ENCODE peak calls at places on chromosomes 1 and 21, in six cellular contexts. J is H9; B is CD8-positive, alpha-beta memory T cell; R is hepatocyte; H is pancreas; S is GM23248. N is an unnamed sample. For H3K4me1, the result is how much of the 10 kb centered on the place peaks cover.

GRCh38 chr1:145994391-145995120 is 1.8 kb downstream of the TXNIP start:
- DNase-seq in S (peak), H (peak), B (no peak), R (no peak), J (no peak), N (no peak)

GRCh38 chr1:29272171-29272907 is 36.0 kb downstream of the PTPRU start:
- DNase-seq in J (no peak), R (peak), H (no peak), B (no peak), S (no peak), N (no peak)

GRCh38 chr1:43797926-43798325 is 90.6 kb downstream of the ST3GAL3 start:
- DNase-seq in S (no peak), R (no peak), B (no peak), J (no peak), H (no peak), N (no peak)

GRCh38 chr21:46119565-46120271 is 21.8 kb downstream of the COL6A2 start:
- DNase-seq in B (no peak), S (no peak), H (no peak), J (peak), R (no peak), N (no peak)

GRCh38 chr21:44065428-44065827 is 41.8 kb upstream of the PWP2 start:
- DNase-seq in R (no peak), B (peak), H (no peak), S (no peak), J (no peak), N (no peak)

GRCh38 chr1:90707363-90707710 is 9.8 kb downstream of the BARHL2 start:
- DNase-seq in S (peak), R (peak), H (peak), B (no peak), J (peak), N (peak)

GRCh38 chr1:231969078-231969477 is 342.5 kb downstream of the DISC1 start:
- DNase-seq in B (no peak), J (no peak), R (no peak), H (no peak), S (no peak), N (no peak)

GRCh38 chr1:115771847-115772457 is 3.4 kb upstream of the CASQ2 start:
- DNase-seq in J (peak), R (peak), S (peak), B (no peak), H (peak), N (peak)

GRCh38 chr1:244349103-244349531 is 102.6 kb downstream of the ADSS2 start:
- DNase-seq in J (peak), B (no peak), S (peak), R (no peak), H (no peak), N (no peak)

GRCh38 chr1:5769760-5770159 is 222.5 kb downstream of the NPHP4 start:
- DNase-seq in H (no peak), J (no peak), B (no peak), S (no peak), R (no peak), N (no peak)

GRCh38 chr1:54453089-54453488 is 46.9 kb upstream of the SSBP3 start:
- DNase-seq in S (no peak), J (no peak), R (no peak), B (no peak), H (no peak), N (no peak)

GRCh38 chr1:54456921-54457529 is 50.8 kb upstream of the SSBP3 start:
- DNase-seq in H (no peak), R (no peak), B (no peak), S (peak), J (no peak), N (no peak)

GRCh38 chr1:54459140-54459539 is 52.9 kb upstream of the SSBP3 start:
- DNase-seq in B (no peak), S (no peak), J (no peak), H (no peak), R (no peak), N (no peak)

DNA sequence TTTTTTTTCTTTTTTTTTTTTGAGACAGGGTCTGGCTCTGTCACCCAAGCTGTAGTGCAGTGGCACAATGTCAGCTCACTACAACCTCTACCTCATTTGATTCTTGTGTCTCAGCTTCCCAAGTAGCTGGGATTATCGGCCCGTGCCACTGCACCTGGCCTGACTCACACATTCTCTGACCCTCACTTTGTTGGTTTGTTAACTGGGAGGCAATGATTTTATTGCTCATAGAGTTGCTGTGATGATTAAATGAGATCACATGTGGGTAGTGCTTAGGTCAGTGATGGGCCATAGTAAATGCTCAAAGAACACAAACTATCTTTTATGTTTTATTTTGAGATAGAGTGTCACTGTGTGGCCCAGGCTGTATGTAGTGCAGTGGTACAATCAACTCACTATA is 47.3 kb upstream of the SSBP3 start:
- DNase-seq in B (no peak), R (no peak), S (no peak), H (no peak), J (no peak), N (no peak)
- H3K27ac ChIP-seq in B (no peak), R (no peak), S (no peak), H (no peak), J (no peak), N (no peak)

DNA sequence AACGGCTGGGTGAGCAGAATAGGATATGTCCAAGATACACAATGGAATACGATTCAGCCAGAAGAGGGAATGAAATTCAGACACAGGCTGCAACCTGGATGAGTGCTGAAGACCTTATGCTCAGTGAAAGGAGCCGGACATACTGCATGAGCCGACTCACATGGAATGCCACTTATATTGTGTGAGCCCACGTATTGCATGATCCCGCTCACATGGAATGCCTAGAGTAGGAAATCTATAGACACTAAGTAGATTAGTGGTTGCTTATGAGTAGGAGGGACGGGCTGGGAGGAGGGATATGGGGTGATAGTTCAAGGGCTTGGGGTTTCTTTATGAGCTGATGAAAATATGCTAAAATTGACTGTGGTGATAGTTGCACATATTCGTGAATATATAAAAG is 26.8 kb downstream of the TMPRSS2 start:
- DNase-seq in B (no peak), R (no peak), J (no peak), H (no peak), S (peak), N (peak)
- H3K4me1 ChIP-seq in B (under half), R (under half), J (under half), H (under half), S (under half), N (under half)

DNA sequence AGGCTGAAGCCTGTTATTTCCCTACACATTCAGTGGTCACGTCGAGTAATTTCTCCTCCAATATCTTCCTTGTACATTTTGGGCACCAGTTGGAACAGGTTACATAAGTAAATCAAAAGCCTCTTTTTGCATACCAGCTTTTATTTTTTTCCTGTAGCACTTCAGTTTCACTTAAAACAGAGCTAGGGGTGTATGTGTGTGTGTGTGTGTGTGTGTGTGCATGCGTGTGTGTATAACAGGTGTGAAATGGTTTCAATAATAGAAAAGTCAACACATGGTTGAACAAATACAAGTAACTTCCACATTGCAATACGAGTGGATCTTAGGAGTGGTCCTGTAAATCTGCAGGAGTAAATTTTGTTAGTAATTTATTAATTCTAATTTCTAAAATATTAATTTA is 3.0 kb upstream of the MAN1A2 start:
- DNase-seq in H (no peak), S (no peak), R (no peak), J (no peak), B (no peak), N (no peak)
- H3K27ac ChIP-seq in H (peak), S (no peak), R (no peak), J (no peak), B (no peak), N (no peak)

GRCh38 chr1:243294723-243295121 is 38.9 kb downstream of the SDCCAG8 start:
- DNase-seq in B (no peak), H (no peak), J (no peak), R (no peak), S (peak), N (peak)
- H3K4me1 ChIP-seq in B (under half), H (under half), J (under half), R (under half), S (under half), N (under half)

DNA sequence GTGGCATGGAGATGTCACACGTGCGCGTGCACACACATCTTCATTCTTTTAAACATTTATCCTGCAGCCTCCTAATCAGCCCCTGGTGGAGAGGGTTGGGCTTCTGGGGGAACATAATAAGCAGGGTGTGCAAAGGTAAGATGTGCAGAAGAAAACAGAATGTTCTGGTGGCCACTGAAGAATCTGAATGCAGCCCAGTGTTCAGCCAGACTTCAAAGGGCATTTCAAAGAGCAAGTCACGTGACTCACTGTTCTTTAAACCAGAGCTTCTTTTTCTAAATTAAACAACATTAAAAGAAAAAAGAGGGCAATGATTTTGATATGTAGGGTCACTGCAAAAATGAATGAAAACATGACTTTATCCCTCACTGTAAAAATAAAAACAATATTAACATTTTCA is 89.8 kb downstream of the ABCA4 start:
- DNase-seq in S (no peak), B (no peak), J (no peak), R (peak), H (no peak), N (no peak)
- H3K27ac ChIP-seq in S (no peak), B (no peak), J (no peak), R (no peak), H (no peak), N (no peak)

GRCh38 chr1:170714938-170715337 is 51.0 kb downstream of the PRRX1 start:
- DNase-seq in R (no peak), S (no peak), J (no peak), H (no peak), B (no peak), N (no peak)
- H3K4me1 ChIP-seq in R (under half), S (half or more), J (under half), H (under half), B (under half), N (under half)

N was measured in foreskin keratinocyte.